ENCODE peak calls at places on chromosomes 11 and 22, in eight cellular contexts. One of them, this sample, is unnamed. For H3K36me3, the result is how much of the 10 kb centered on the place peaks cover.

GRCh38 chr11:44977493-44977984 is 26.9 kb upstream of the TP53I11 start:
- DNase-seq in cardiac muscle cell: peak
- DNase-seq in ovary: no peak
- DNase-seq in breast epithelium: no peak
- DNase-seq in bronchial epithelial cell: peak
- DNase-seq in sigmoid colon: no peak
- DNase-seq in upper lobe of right lung: no peak
- DNase-seq in BJ: no peak
- DNase-seq in this sample: no peak

GRCh38 chr22:19896665-19897355 is 42.1 kb upstream of the GNB1L start:
- DNase-seq in ovary: no peak
- DNase-seq in sigmoid colon: no peak
- DNase-seq in breast epithelium: no peak
- DNase-seq in bronchial epithelial cell: no peak
- DNase-seq in BJ: no peak
- DNase-seq in upper lobe of right lung: no peak
- DNase-seq in cardiac muscle cell: no peak
- DNase-seq in this sample: no peak

GRCh38 chr11:73240190-73240781 is 22.2 kb downstream of the P2RY2 start:
- DNase-seq in sigmoid colon: peak
- DNase-seq in upper lobe of right lung: peak
- DNase-seq in bronchial epithelial cell: peak
- DNase-seq in ovary: no peak
- DNase-seq in BJ: peak
- DNase-seq in breast epithelium: no peak
- DNase-seq in cardiac muscle cell: peak
- DNase-seq in this sample: no peak

GRCh38 chr22:38610234-38610633 is 40.3 kb upstream of the DMC1 start:
- DNase-seq in BJ: no peak
- DNase-seq in breast epithelium: no peak
- DNase-seq in sigmoid colon: no peak
- DNase-seq in cardiac muscle cell: no peak
- DNase-seq in ovary: no peak
- DNase-seq in bronchial epithelial cell: no peak
- DNase-seq in upper lobe of right lung: no peak
- DNase-seq in this sample: no peak

GRCh38 chr11:86115542-86116385 is 46.9 kb upstream of the PICALM start:
- DNase-seq in sigmoid colon: no peak
- DNase-seq in BJ: no peak
- DNase-seq in ovary: no peak
- DNase-seq in upper lobe of right lung: no peak
- DNase-seq in bronchial epithelial cell: peak
- DNase-seq in cardiac muscle cell: no peak
- DNase-seq in breast epithelium: no peak
- DNase-seq in this sample: no peak

GRCh38 chr22:49951986-49952896 is 8.3 kb upstream of the PIM3 start:
- DNase-seq in BJ: no peak
- DNase-seq in sigmoid colon: no peak
- DNase-seq in breast epithelium: no peak
- DNase-seq in cardiac muscle cell: peak
- DNase-seq in bronchial epithelial cell: peak
- DNase-seq in ovary: no peak
- DNase-seq in upper lobe of right lung: no peak
- DNase-seq in this sample: no peak

GRCh38 chr22:19629331-19629719 is 85.0 kb upstream of the SEPTIN5 start:
- DNase-seq in BJ: no peak
- DNase-seq in breast epithelium: no peak
- DNase-seq in cardiac muscle cell: no peak
- DNase-seq in upper lobe of right lung: peak
- DNase-seq in ovary: no peak
- DNase-seq in sigmoid colon: peak
- DNase-seq in bronchial epithelial cell: no peak
- DNase-seq in this sample: no peak

GRCh38 chr22:27418261-27418660 is 383.3 kb downstream of the MN1 start:
- DNase-seq in breast epithelium: no peak
- DNase-seq in sigmoid colon: no peak
- DNase-seq in bronchial epithelial cell: no peak
- DNase-seq in BJ: no peak
- DNase-seq in upper lobe of right lung: no peak
- DNase-seq in cardiac muscle cell: no peak
- DNase-seq in ovary: no peak
- DNase-seq in this sample: no peak

GRCh38 chr11:115363426-115363825 is 140.8 kb downstream of the CADM1 start:
- DNase-seq in breast epithelium: no peak
- DNase-seq in cardiac muscle cell: no peak
- DNase-seq in ovary: no peak
- DNase-seq in upper lobe of right lung: no peak
- DNase-seq in sigmoid colon: no peak
- DNase-seq in BJ: no peak
- DNase-seq in bronchial epithelial cell: no peak
- DNase-seq in this sample: no peak

GRCh38 chr11:13970986-13971385 is 8.5 kb downstream of the SPON1 start:
- DNase-seq in bronchial epithelial cell: peak
- DNase-seq in ovary: no peak
- DNase-seq in BJ: no peak
- DNase-seq in breast epithelium: no peak
- DNase-seq in upper lobe of right lung: no peak
- DNase-seq in sigmoid colon: no peak
- DNase-seq in cardiac muscle cell: no peak
- DNase-seq in this sample: no peak

GRCh38 chr11:69558519-69558941 is 77.1 kb downstream of the LINC01488 start:
- DNase-seq in bronchial epithelial cell: no peak
- DNase-seq in sigmoid colon: no peak
- DNase-seq in cardiac muscle cell: no peak
- DNase-seq in ovary: no peak
- DNase-seq in BJ: no peak
- DNase-seq in upper lobe of right lung: no peak
- DNase-seq in breast epithelium: no peak
- DNase-seq in this sample: no peak

DNA sequence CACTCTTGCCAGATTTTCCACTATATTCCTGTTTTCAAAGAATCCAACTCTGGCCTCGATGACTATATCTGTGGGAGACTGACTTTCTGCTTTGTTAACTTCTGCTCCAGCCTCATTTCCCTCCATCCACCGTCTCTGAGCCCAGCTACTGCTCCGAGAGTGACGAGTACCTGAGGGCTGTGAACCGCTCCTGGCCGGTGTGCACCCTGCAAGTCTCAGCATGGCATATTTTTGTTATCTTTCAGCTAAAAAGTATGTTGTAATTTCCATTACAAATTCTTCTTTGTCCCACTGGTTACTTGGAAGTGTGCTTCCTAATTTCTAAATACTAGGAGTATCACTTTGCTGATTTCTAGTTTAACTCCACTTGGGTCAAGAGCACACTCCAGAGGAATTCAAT is 36.5 kb upstream of the MOB2 start:
- DNase-seq in ovary: no peak
- DNase-seq in cardiac muscle cell: no peak
- DNase-seq in BJ: no peak
- DNase-seq in breast epithelium: no peak
- DNase-seq in sigmoid colon: no peak
- DNase-seq in upper lobe of right lung: no peak
- DNase-seq in bronchial epithelial cell: peak
- DNase-seq in this sample: no peak
- H3K4me3 ChIP-seq in ovary: no peak
- H3K4me3 ChIP-seq in cardiac muscle cell: no peak
- H3K4me3 ChIP-seq in BJ: no peak
- H3K4me3 ChIP-seq in breast epithelium: no peak
- H3K4me3 ChIP-seq in sigmoid colon: no peak
- H3K4me3 ChIP-seq in upper lobe of right lung: no peak
- H3K4me3 ChIP-seq in bronchial epithelial cell: no peak
- H3K4me3 ChIP-seq in this sample: no peak

GRCh38 chr11:47354913-47355282 is 2.4 kb upstream of the MYBPC3 start:
- DNase-seq in BJ: no peak
- DNase-seq in sigmoid colon: no peak
- DNase-seq in cardiac muscle cell: peak
- DNase-seq in breast epithelium: no peak
- DNase-seq in ovary: no peak
- DNase-seq in bronchial epithelial cell: no peak
- DNase-seq in upper lobe of right lung: no peak
- DNase-seq in this sample: no peak
- TF ChIP-seq CTCF in BJ: no peak
- TF ChIP-seq CTCF in sigmoid colon: no peak
- TF ChIP-seq CTCF in cardiac muscle cell: no peak
- TF ChIP-seq CTCF in breast epithelium: no peak
- TF ChIP-seq CTCF in ovary: no peak
- TF ChIP-seq CTCF in bronchial epithelial cell: no peak
- TF ChIP-seq CTCF in upper lobe of right lung: no peak
- TF ChIP-seq CTCF in this sample: no peak

DNA sequence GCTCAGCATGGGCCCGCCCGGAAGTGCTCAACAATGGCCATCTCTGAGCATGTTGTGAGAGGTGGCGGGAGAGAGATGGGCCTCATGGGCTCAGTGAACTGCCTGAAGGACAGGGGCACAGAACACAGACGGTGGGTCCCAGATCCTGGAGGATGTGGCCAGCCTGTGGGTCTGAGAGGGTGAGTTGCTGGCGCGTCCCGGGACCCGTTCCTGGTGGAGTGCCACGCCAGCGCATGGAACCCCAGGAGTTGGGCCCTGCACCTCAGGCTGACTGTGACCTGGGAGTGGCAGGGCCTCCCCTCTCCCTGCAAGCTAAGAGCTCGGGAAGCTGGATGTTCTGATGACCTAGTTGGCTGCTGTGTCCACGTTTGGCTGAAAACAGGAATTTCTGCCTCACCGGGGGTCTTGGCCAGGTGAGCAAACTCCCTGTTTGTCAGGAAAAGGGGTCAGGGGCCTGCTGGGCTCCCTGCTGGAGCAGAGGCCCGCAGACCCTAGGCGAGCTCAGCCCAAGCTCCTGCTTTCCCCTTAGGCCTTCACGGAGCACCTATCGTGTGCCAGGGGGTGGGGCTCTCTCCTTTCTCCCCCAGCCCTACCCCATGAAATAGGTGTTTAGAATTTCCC is 15.0 kb downstream of the LRRC32 start:
- DNase-seq in BJ: no peak
- DNase-seq in bronchial epithelial cell: no peak
- DNase-seq in sigmoid colon: peak
- DNase-seq in ovary: peak
- DNase-seq in breast epithelium: peak
- DNase-seq in cardiac muscle cell: no peak
- DNase-seq in upper lobe of right lung: no peak
- DNase-seq in this sample: no peak
- H3K36me3 ChIP-seq in BJ: under half
- H3K36me3 ChIP-seq in bronchial epithelial cell: under half
- H3K36me3 ChIP-seq in sigmoid colon: under half
- H3K36me3 ChIP-seq in ovary: under half
- H3K36me3 ChIP-seq in breast epithelium: under half
- H3K36me3 ChIP-seq in cardiac muscle cell: under half
- H3K36me3 ChIP-seq in upper lobe of right lung: under half
- H3K36me3 ChIP-seq in this sample: under half

GRCh38 chr22:37069719-37070118 is 18.2 kb downstream of the KCTD17 start:
- DNase-seq in cardiac muscle cell: no peak
- DNase-seq in upper lobe of right lung: no peak
- DNase-seq in BJ: no peak
- DNase-seq in ovary: no peak
- DNase-seq in bronchial epithelial cell: no peak
- DNase-seq in sigmoid colon: no peak
- DNase-seq in breast epithelium: no peak
- DNase-seq in this sample: no peak

GRCh38 chr22:37069319-37069718 is 17.8 kb downstream of the KCTD17 start:
- DNase-seq in ovary: no peak
- DNase-seq in bronchial epithelial cell: no peak
- DNase-seq in upper lobe of right lung: no peak
- DNase-seq in breast epithelium: no peak
- DNase-seq in BJ: no peak
- DNase-seq in sigmoid colon: no peak
- DNase-seq in cardiac muscle cell: no peak
- DNase-seq in this sample: no peak

GRCh38 chr22:37070744-37071143 is 19.2 kb downstream of the KCTD17 start:
- DNase-seq in ovary: no peak
- DNase-seq in sigmoid colon: no peak
- DNase-seq in BJ: no peak
- DNase-seq in upper lobe of right lung: no peak
- DNase-seq in cardiac muscle cell: no peak
- DNase-seq in breast epithelium: no peak
- DNase-seq in bronchial epithelial cell: no peak
- DNase-seq in this sample: no peak

GRCh38 chr22:37070334-37070733 is 18.8 kb downstream of the KCTD17 start:
- DNase-seq in breast epithelium: no peak
- DNase-seq in bronchial epithelial cell: no peak
- DNase-seq in sigmoid colon: no peak
- DNase-seq in cardiac muscle cell: no peak
- DNase-seq in BJ: no peak
- DNase-seq in ovary: no peak
- DNase-seq in upper lobe of right lung: no peak
- DNase-seq in this sample: no peak

DNA sequence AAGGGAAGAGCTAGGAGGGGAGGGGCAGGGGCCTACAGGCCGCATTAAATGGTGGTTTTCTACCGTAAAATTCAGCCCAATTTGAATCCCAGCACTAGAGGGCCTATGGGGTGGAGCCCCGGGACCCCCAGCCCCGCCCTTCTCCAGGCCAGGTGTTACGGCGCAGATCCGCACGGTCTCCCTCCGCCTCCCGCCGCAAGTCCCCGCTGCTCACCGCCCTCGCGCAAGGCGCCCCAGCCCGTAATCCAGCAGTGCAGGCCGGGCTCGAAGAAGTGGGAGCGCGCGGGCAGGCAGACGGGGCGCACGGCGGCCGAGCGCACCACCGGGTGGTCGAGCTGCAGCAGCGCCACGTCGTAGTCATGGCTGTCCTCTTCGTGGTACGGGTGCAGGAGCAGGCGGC is 17.3 kb downstream of the KCTD17 start:
- DNase-seq in BJ: no peak
- DNase-seq in upper lobe of right lung: no peak
- DNase-seq in sigmoid colon: no peak
- DNase-seq in ovary: no peak
- DNase-seq in breast epithelium: no peak
- DNase-seq in bronchial epithelial cell: no peak
- DNase-seq in cardiac muscle cell: no peak
- DNase-seq in this sample: no peak
- H3K4me3 ChIP-seq in BJ: no peak
- H3K4me3 ChIP-seq in upper lobe of right lung: no peak
- H3K4me3 ChIP-seq in sigmoid colon: no peak
- H3K4me3 ChIP-seq in ovary: no peak
- H3K4me3 ChIP-seq in breast epithelium: no peak
- H3K4me3 ChIP-seq in bronchial epithelial cell: no peak
- H3K4me3 ChIP-seq in cardiac muscle cell: no peak
- H3K4me3 ChIP-seq in this sample: no peak

DNA sequence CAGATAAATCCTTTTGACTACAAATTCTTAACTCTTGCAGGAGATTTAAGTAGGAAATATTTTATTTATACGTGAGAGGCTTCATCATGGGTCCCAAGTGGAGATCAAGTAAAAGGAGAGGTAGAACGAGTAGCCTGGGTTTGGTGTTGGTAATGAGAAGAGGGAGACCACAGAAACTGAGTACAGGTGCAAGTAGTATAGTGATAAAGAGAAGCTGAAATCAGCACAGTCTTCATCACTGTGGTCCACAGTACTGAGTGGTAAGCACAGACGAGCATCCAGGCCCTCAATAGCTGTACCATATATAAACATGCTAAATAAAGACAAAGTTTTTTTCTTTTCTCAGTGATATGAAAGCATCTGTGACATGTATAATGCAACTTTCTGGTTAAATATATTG is 5.8 kb upstream of the OR52E5 start:
- DNase-seq in BJ: no peak
- DNase-seq in upper lobe of right lung: no peak
- DNase-seq in bronchial epithelial cell: no peak
- DNase-seq in sigmoid colon: no peak
- DNase-seq in ovary: no peak
- DNase-seq in breast epithelium: no peak
- DNase-seq in cardiac muscle cell: no peak
- DNase-seq in this sample: no peak
- TF ChIP-seq CTCF in BJ: no peak
- TF ChIP-seq CTCF in upper lobe of right lung: no peak
- TF ChIP-seq CTCF in bronchial epithelial cell: no peak
- TF ChIP-seq CTCF in sigmoid colon: no peak
- TF ChIP-seq CTCF in ovary: no peak
- TF ChIP-seq CTCF in breast epithelium: no peak
- TF ChIP-seq CTCF in cardiac muscle cell: no peak
- TF ChIP-seq CTCF in this sample: no peak